ENCODE peak calls at places on chromosomes 4 and X, in eight cellular contexts. P, J, M, A, S, N, Q and W are unnamed samples.

GRCh38 chr4:181061787-181062186 is 1181.4 kb upstream of the TENM3 start:
- DNase-seq in M (no peak), P (no peak), J (no peak), A (no peak), N (no peak), Q (no peak), S (no peak), W (no peak)

GRCh38 chrX:153179131-153179530 is at the start of gene MAGEA1:
- DNase-seq in A (no peak), M (peak; percentile 24), Q (no peak), N (no peak), S (no peak), P (no peak), J (no peak), W (no peak)

GRCh38 chrX:28058906-28059305 is 77.7 kb upstream of the DCAF8L1 start:
- DNase-seq in J (no peak), Q (no peak), P (no peak), N (no peak), A (no peak), S (no peak), M (no peak), W (no peak)

GRCh38 chr4:97270051-97270450 is 873.2 kb downstream of the STPG2 start:
- DNase-seq in M (no peak), Q (no peak), A (no peak), J (no peak), S (no peak), N (no peak), P (no peak), W (no peak)

GRCh38 chrX:84188320-84188834 is 378 bp upstream of the RPS6KA6 start:
- DNase-seq in Q (no peak), P (peak; percentile 81), M (peak; percentile 75), N (no peak), S (no peak), J (peak; percentile 78), A (peak; percentile 76), W (peak; percentile 75)

GRCh38 chr4:155802573-155802972 is 43.8 kb downstream of the GUCY1B1 start:
- DNase-seq in P (no peak), M (no peak), A (no peak), Q (no peak), J (peak; percentile 70), S (no peak), N (no peak), W (no peak)

GRCh38 chr4:184826315-184827266 is 823 bp upstream of the ACSL1 start:
- DNase-seq in N (peak; percentile 50), S (peak; percentile 92), P (peak; percentile 76), A (no peak), Q (peak; percentile 23), M (peak; percentile 15), J (peak; percentile 73), W (peak; percentile 37)

GRCh38 chr4:108060164-108060563 is 70.5 kb downstream of the HADH start:
- DNase-seq in A (peak; percentile 12), N (no peak), Q (no peak), J (no peak), M (no peak), P (peak; percentile 43), S (no peak), W (no peak)

GRCh38 chr4:94532016-94532789 is 80.5 kb downstream of the PDLIM5 start:
- DNase-seq in Q (no peak), M (no peak), A (no peak), P (no peak), S (no peak), N (no peak), J (no peak), W (no peak)

GRCh38 chr4:156971623-156972369 is at the start of gene PDGFC:
- DNase-seq in S (peak; percentile 92), P (peak; percentile 51), N (no peak), J (peak; percentile 91), M (peak; percentile 30), A (no peak), Q (no peak), W (peak; percentile 63)

GRCh38 chrX:20362268-20363002 is 95.7 kb upstream of the RPS6KA3 start:
- DNase-seq in S (no peak), J (no peak), N (no peak), A (peak; percentile 38), M (peak; percentile 87), Q (no peak), P (peak; percentile 99), W (no peak)

GRCh38 chrX:2501246-2502102 is 698 bp upstream of the DHRSX start:
- DNase-seq in J (no peak), S (peak; percentile 82), P (no peak), Q (no peak), A (no peak), N (no peak), M (no peak), W (peak; percentile 31)

GRCh38 chrX:81195712-81196111 is 6.0 kb downstream of the HMGN5 start:
- DNase-seq in N (peak; percentile 4), M (peak; percentile 52), S (no peak), J (no peak), P (peak; percentile 35), Q (peak; percentile 46), A (peak; percentile 2), W (peak; percentile 47)

GRCh38 chr4:138114434-138114833 is 127.7 kb downstream of the SLC7A11 start:
- DNase-seq in N (no peak), Q (no peak), A (no peak), S (no peak), M (no peak), P (no peak), J (no peak), W (no peak)

GRCh38 chr4:111847256-111848108 is 297.8 kb upstream of the FAM241A start:
- DNase-seq in S (no peak), Q (no peak), P (no peak), J (no peak), M (no peak), A (peak; percentile 5), N (no peak), W (no peak)

GRCh38 chrX:40809210-40809609 is 73.9 kb upstream of the MED14 start:
- DNase-seq in P (no peak), Q (no peak), S (no peak), J (no peak), A (no peak), M (no peak), N (no peak), W (no peak)

GRCh38 chrX:115345654-115346014 is 56.1 kb downstream of the LUZP4 start:
- DNase-seq in J (no peak), P (no peak), Q (no peak), M (no peak), N (no peak), S (no peak), A (no peak), W (no peak)

GRCh38 chr4:173517781-173518371 is 12.2 kb downstream of the HAND2 start:
- DNase-seq in P (no peak), J (peak; percentile 88), A (no peak), S (no peak), Q (no peak), M (no peak), N (no peak), W (peak; percentile 46)

GRCh38 chrX:53481816-53482485 is 47.8 kb upstream of the HSD17B10 start:
- DNase-seq in N (no peak), S (no peak), P (peak; percentile 79), J (peak; percentile 66), A (peak; percentile 72), M (peak; percentile 68), Q (peak; percentile 17), W (peak; percentile 49)

GRCh38 chr4:68466185-68466584 is 18.9 kb downstream of the TMPRSS11E start:
- DNase-seq in J (no peak), S (no peak), P (no peak), A (no peak), N (no peak), Q (no peak), M (no peak), W (no peak)

GRCh38 chrX:117376460-117376859 is 740.1 kb downstream of the KLHL13 start:
- DNase-seq in A (no peak), Q (no peak), M (no peak), N (no peak), P (no peak), J (no peak), S (no peak), W (no peak)

GRCh38 chr4:105191621-105192210 is 45.0 kb downstream of the TET2 start:
- DNase-seq in J (no peak), S (no peak), P (no peak), Q (no peak), A (peak; percentile 77), N (no peak), M (no peak), W (no peak)

GRCh38 chr4:78079701-78080430 is 22.7 kb downstream of the FRAS1 start:
- DNase-seq in J (no peak), M (no peak), N (no peak), Q (no peak), P (peak; percentile 87), A (no peak), S (no peak), W (peak; percentile 47)

GRCh38 chrX:137747231-137747630 is 181.3 kb downstream of the ZIC3 start:
- DNase-seq in M (no peak), Q (no peak), S (no peak), J (no peak), P (no peak), A (no peak), N (no peak), W (no peak)

GRCh38 chrX:53071064-53071463 is 11.1 kb upstream of the TSPYL2 start:
- DNase-seq in N (no peak), P (no peak), M (no peak), S (no peak), A (no peak), Q (no peak), J (peak; percentile 63), W (no peak)

GRCh38 chr4:136336479-136336878 is 1195.8 kb downstream of the PCDH18 start:
- DNase-seq in N (no peak), P (no peak), J (no peak), M (no peak), S (no peak), A (no peak), Q (no peak), W (no peak)

GRCh38 chr4:28229092-28229491 is 1368.5 kb downstream of the STIM2 start:
- DNase-seq in S (no peak), N (no peak), M (no peak), P (no peak), J (no peak), Q (no peak), A (no peak), W (no peak)

GRCh38 chr4:37392540-37393255 is 148.2 kb downstream of the NWD2 start:
- DNase-seq in S (no peak), J (peak; percentile 70), M (no peak), A (no peak), P (no peak), N (no peak), Q (no peak), W (no peak)